ENCODE peak calls at places on chromosome 15, in eight cellular contexts. K is Daoy, R is kidney glomerular epithelial cell, Y is GM12865, G is DMS 273 treated with DMSO at 0.1 percent for 48 hours, V is hypothalamus, Z is type B pancreatic cell, E is non-pigmented ciliary epithelial cell. F is an unnamed sample.

GRCh38 chr15:54594115-54594514 is 602.6 kb downstream of the RSL24D1 start:
- DNase-seq in E (no peak), Y (no peak), K (no peak), Z (no peak), V (no peak), G (no peak), R (no peak), F (no peak)

GRCh38 chr15:37789392-37789776 is 145.1 kb upstream of the TMCO5A start:
- DNase-seq in Z (no peak), E (no peak), K (no peak), G (no peak), Y (no peak), R (peak; percentile 37), V (no peak), F (no peak)

GRCh38 chr15:64478863-64479262 is 18.5 kb downstream of the ZNF609 start:
- DNase-seq in K (no peak), G (no peak), Z (no peak), E (no peak), V (no peak), R (no peak), Y (no peak), F (no peak)

GRCh38 chr15:84772031-84772430 is 23.6 kb downstream of the ZNF592 start:
- DNase-seq in E (no peak), V (no peak), Y (no peak), G (no peak), K (no peak), Z (no peak), R (no peak), F (no peak)

GRCh38 chr15:75107905-75108838 is 84.8 kb downstream of the PPCDC start:
- DNase-seq in V (no peak), Y (peak; percentile 87), K (peak; percentile 92), E (peak; percentile 59), G (no peak), R (peak; percentile 81), Z (no peak), F (no peak)

GRCh38 chr15:69718916-69719315 is 266.3 kb downstream of the RPLP1 start:
- DNase-seq in G (no peak), E (no peak), Z (no peak), K (no peak), Y (no peak), V (no peak), R (no peak), F (no peak)

GRCh38 chr15:26766262-26766661 is 6.6 kb downstream of the GABRB3 start:
- DNase-seq in R (no peak), E (no peak), Z (no peak), G (no peak), V (no peak), Y (no peak), K (no peak), F (no peak)

GRCh38 chr15:95410757-95411156 is 919.7 kb upstream of the NR2F2 start:
- DNase-seq in Z (no peak), V (no peak), E (no peak), K (no peak), Y (no peak), G (no peak), R (no peak), F (no peak)

GRCh38 chr15:40100133-40100946 is 8.3 kb downstream of the BMF start:
- DNase-seq in R (no peak), V (no peak), Z (no peak), Y (peak; percentile 30), K (no peak), E (no peak), G (no peak), F (no peak)

GRCh38 chr15:75059607-75060006 is 36.2 kb downstream of the PPCDC start:
- DNase-seq in K (no peak), G (no peak), E (no peak), Z (no peak), V (no peak), Y (no peak), R (no peak), F (peak; percentile 57)

GRCh38 chr15:69537085-69537484 is 84.5 kb downstream of the RPLP1 start:
- DNase-seq in V (no peak), R (no peak), Y (no peak), K (no peak), E (no peak), Z (no peak), G (peak; percentile 4), F (no peak)